ENCODE peak calls at places on chromosomes 5 and 9, in ten cellular contexts. Y is MM.1S, I is osteoblast, M is PC-3, T is OCI-LY7, B is fibroblast of lung, V is H1, K is H9, H is SK-N-SH, P is IMR-90. U is an unnamed sample.

GRCh38 chr5:142235050-142235797 is 89.6 kb downstream of the SPRY4 start:
- DNase-seq in Y (no peak), I (no peak), M (peak; percentile 12), T (no peak), B (no peak), V (peak; percentile 80), K (peak; percentile 85), H (no peak), P (no peak), U (no peak)

GRCh38 chr5:66876266-66876807 is 280.1 kb downstream of the MAST4 start:
- DNase-seq in Y (no peak), I (no peak), M (no peak), T (no peak), B (no peak), V (no peak), K (no peak), H (no peak), P (no peak), U (no peak)

GRCh38 chr9:132154925-132155324 is 6.9 kb upstream of the NTNG2 start:
- DNase-seq in Y (no peak), I (peak; percentile 14), M (no peak), T (no peak), B (no peak), V (no peak), K (peak; percentile 65), H (peak; percentile 60), P (no peak), U (no peak)

GRCh38 chr9:104386425-104387069 is 117.5 kb upstream of the OR13F1 start:
- DNase-seq in Y (peak; percentile 24), I (peak; percentile 64), M (peak; percentile 43), T (peak; percentile 30), B (peak; percentile 45), V (no peak), K (no peak), H (peak; percentile 41), P (peak; percentile 20), U (no peak)

GRCh38 chr5:34913072-34913471 is 2.2 kb downstream of the RAD1 start:
- DNase-seq in Y (no peak), I (no peak), M (no peak), T (no peak), B (peak; percentile 78), V (no peak), K (no peak), H (no peak), P (peak; percentile 82), U (no peak)

GRCh38 chr5:43685271-43685950 is 82.4 kb downstream of the NNT start:
- DNase-seq in Y (no peak), I (no peak), M (no peak), T (no peak), B (peak; percentile 63), V (no peak), K (no peak), H (no peak), P (peak; percentile 65), U (no peak)

GRCh38 chr9:95515272-95516113 is 1.3 kb downstream of the PTCH1 start:
- DNase-seq in Y (peak; percentile 28), I (peak; percentile 86), M (no peak), T (peak; percentile 50), B (no peak), V (no peak), K (peak; percentile 60), H (peak; percentile 82), P (no peak), U (no peak)

GRCh38 chr5:156647034-156647451 is 203.1 kb upstream of the PPP1R2B start:
- DNase-seq in Y (no peak), I (no peak), M (no peak), T (no peak), B (no peak), V (no peak), K (no peak), H (no peak), P (peak; percentile 38), U (no peak)

GRCh38 chr5:173997331-173997730 is 8.4 kb downstream of the C5orf47 start:
- DNase-seq in Y (no peak), I (no peak), M (no peak), T (no peak), B (no peak), V (no peak), K (no peak), H (no peak), P (no peak), U (no peak)

GRCh38 chr9:94110821-94111252 is 26.6 kb downstream of the PTPDC1 start:
- DNase-seq in Y (no peak), I (peak; percentile 88), M (no peak), T (no peak), B (peak; percentile 88), V (no peak), K (no peak), H (no peak), P (peak; percentile 91), U (no peak)

DNA sequence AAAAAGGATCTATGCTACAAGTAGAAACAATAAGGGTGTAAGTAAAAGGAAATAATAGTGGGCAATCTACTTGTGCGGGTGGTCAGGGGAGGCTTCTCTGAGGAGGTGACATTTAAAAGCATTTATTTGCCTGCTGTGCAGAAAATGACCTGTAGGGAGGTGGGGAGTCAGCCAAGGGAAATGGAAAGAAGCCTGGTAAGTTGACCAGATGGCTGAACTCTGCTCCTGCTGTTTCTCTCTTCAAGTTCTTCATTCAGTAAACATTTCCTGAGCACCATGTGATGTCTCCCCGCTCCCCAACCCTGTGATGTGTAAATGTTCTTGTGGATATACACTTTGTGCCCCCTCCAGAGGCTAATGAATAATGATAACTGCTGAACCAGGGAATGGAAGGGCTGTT is 9.9 kb upstream of the SPIN1 start:
- DNase-seq in Y (no peak), I (peak; percentile 49), M (no peak), T (no peak), B (peak; percentile 52), V (no peak), K (peak; percentile 81), H (peak; percentile 20), P (peak; percentile 17), U (no peak)
- TF ChIP-seq CTCF in Y (no peak), I (peak; percentile 23), M (no peak), T (no peak), B (no peak), V (peak; percentile 31), K (peak; percentile 63), H (no peak), P (peak; percentile 15), U (no peak)

GRCh38 chr9:137228515-137228967 is 1.2 kb downstream of the RNF224 start:
- DNase-seq in Y (no peak), I (no peak), M (no peak), T (no peak), B (no peak), V (no peak), K (no peak), H (no peak), P (no peak), U (no peak)

GRCh38 chr9:137226338-137227056 is 805 bp upstream of the RNF224 start:
- DNase-seq in Y (no peak), I (no peak), M (peak; percentile 93), T (no peak), B (no peak), V (no peak), K (no peak), H (no peak), P (no peak), U (no peak)

GRCh38 chr9:137227853-137228514 is 682 bp downstream of the RNF224 start:
- DNase-seq in Y (no peak), I (no peak), M (no peak), T (no peak), B (no peak), V (no peak), K (no peak), H (no peak), P (no peak), U (no peak)

GRCh38 chr9:137225701-137226331 is 842 bp downstream of the CYSRT1 start:
- DNase-seq in Y (no peak), I (no peak), M (no peak), T (no peak), B (no peak), V (no peak), K (no peak), H (no peak), P (no peak), U (no peak)

DNA sequence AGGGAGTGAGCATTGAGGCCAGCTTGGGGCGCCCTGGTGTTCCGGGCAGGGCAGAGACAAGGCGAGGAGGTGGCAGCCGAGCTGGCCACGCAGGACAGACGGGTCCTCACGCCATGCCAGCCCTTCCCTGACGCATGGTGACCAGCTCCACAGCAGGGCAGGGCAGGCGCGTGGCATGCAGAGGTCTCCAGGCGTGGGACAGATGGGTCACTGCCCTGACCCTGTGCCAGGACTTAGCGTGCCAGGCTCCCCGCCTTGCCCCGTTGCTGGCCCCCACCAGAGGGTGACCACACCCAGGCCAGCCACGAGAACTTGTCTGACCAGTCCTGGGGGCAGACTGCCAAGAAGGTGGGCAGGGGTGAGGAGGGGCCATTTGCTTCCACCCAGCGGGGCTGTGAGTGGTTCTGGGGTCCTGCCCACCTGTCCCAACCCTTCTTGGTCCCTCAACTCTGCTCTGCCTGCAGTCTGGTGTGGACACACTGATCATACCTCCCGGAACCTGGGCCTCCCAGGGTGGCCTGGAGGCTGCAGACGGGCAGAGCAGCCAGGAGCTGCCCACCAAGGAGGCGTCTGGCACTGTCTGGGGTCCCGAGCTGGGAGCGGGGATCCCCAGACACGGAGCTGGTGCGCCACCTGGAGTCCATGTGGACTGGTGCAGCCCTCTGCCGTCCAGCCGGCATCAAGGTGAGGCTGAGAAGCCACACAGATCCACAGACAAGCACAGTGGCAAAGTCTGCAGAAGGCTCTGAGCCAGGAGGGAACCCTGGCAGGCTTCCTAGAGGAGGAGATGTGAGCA is at the start of gene RNF224:
- DNase-seq in Y (peak; percentile 73), I (peak; percentile 99), M (peak; percentile 87), T (peak; percentile 90), B (peak; percentile 63), V (no peak), K (peak; percentile 90), H (peak; percentile 91), P (peak; percentile 65), U (peak; percentile 81)
- H2AFZ ChIP-seq in Y (no peak within 1 kb of the TSS), I (no peak within 1 kb of the TSS), M (peak within 1 kb of the TSS; percentile 42), T (no peak within 1 kb of the TSS), B (no peak within 1 kb of the TSS), V (no peak within 1 kb of the TSS), K (no peak within 1 kb of the TSS), H (no peak within 1 kb of the TSS), P (peak within 1 kb of the TSS; percentile 85), U (no peak within 1 kb of the TSS)

GRCh38 chr5:149584106-149584505 is 2.8 kb downstream of the ARHGEF37 start:
- DNase-seq in Y (no peak), I (no peak), M (no peak), T (no peak), B (peak; percentile 8), V (no peak), K (no peak), H (no peak), P (no peak), U (no peak)
- H3K27ac ChIP-seq in Y (no peak overlapping the region), I (no peak overlapping the region), M (no peak overlapping the region), T (no peak overlapping the region), B (no peak overlapping the region), V (no peak overlapping the region), K (no peak overlapping the region), H (no peak overlapping the region), P (no peak overlapping the region), U (no peak overlapping the region)

GRCh38 chr5:155004138-155004744 is 9.3 kb upstream of the KIF4B start:
- DNase-seq in Y (peak; percentile 17), I (no peak), M (peak; percentile 56), T (peak; percentile 5), B (no peak), V (no peak), K (peak; percentile 76), H (no peak), P (no peak), U (peak; percentile 14)
- TF ChIP-seq CTCF in Y (peak; percentile 41), I (peak; percentile 50), M (peak; percentile 72), T (peak; percentile 60), B (peak; percentile 40), V (peak; percentile 84), K (peak; percentile 74), H (peak; percentile 32), P (peak; percentile 41), U (peak; percentile 52)

U was measured in DND-41.